ENCODE peak calls at places on chromosomes 2 and 18, in seven cellular contexts. One of them, this sample, is unnamed.

GRCh38 chr18:60485207-60485606 is 112.6 kb upstream of the MC4R start:
- DNase-seq in lower lobe of right lung: no peak
- DNase-seq in BJ: no peak
- DNase-seq in cardiac muscle cell: no peak
- DNase-seq in mucosa of descending colon: no peak
- DNase-seq in HFF-Myc: no peak
- DNase-seq in endodermal cell: no peak
- DNase-seq in this sample: peak

GRCh38 chr18:31268985-31269406 is 49.0 kb upstream of the DSG1 start:
- DNase-seq in BJ: no peak
- DNase-seq in lower lobe of right lung: no peak
- DNase-seq in HFF-Myc: no peak
- DNase-seq in endodermal cell: no peak
- DNase-seq in cardiac muscle cell: no peak
- DNase-seq in mucosa of descending colon: no peak
- DNase-seq in this sample: no peak

GRCh38 chr18:9475643-9476580 is 599 bp downstream of the RALBP1 start:
- DNase-seq in cardiac muscle cell: peak
- DNase-seq in mucosa of descending colon: no peak
- DNase-seq in endodermal cell: no peak
- DNase-seq in lower lobe of right lung: no peak
- DNase-seq in HFF-Myc: no peak
- DNase-seq in BJ: no peak
- DNase-seq in this sample: no peak

GRCh38 chr2:148989882-148990493 is 48.5 kb upstream of the LYPD6B start:
- DNase-seq in lower lobe of right lung: no peak
- DNase-seq in cardiac muscle cell: peak
- DNase-seq in BJ: no peak
- DNase-seq in mucosa of descending colon: no peak
- DNase-seq in endodermal cell: peak
- DNase-seq in HFF-Myc: peak
- DNase-seq in this sample: peak

GRCh38 chr2:205352593-205352992 is 329.7 kb upstream of the NRP2 start:
- DNase-seq in HFF-Myc: no peak
- DNase-seq in cardiac muscle cell: no peak
- DNase-seq in lower lobe of right lung: no peak
- DNase-seq in BJ: no peak
- DNase-seq in endodermal cell: no peak
- DNase-seq in mucosa of descending colon: no peak
- DNase-seq in this sample: no peak

GRCh38 chr2:215664847-215665525 is 229.1 kb upstream of the FN1 start:
- DNase-seq in BJ: peak
- DNase-seq in HFF-Myc: peak
- DNase-seq in mucosa of descending colon: no peak
- DNase-seq in endodermal cell: no peak
- DNase-seq in lower lobe of right lung: no peak
- DNase-seq in cardiac muscle cell: no peak
- DNase-seq in this sample: peak

GRCh38 chr2:96468904-96469303 is 36.3 kb downstream of the NEURL3 start:
- DNase-seq in endodermal cell: no peak
- DNase-seq in mucosa of descending colon: no peak
- DNase-seq in cardiac muscle cell: no peak
- DNase-seq in BJ: no peak
- DNase-seq in lower lobe of right lung: no peak
- DNase-seq in HFF-Myc: no peak
- DNase-seq in this sample: no peak

GRCh38 chr18:35408843-35409261 is 31.7 kb upstream of the ZNF396 start:
- DNase-seq in endodermal cell: no peak
- DNase-seq in lower lobe of right lung: no peak
- DNase-seq in HFF-Myc: no peak
- DNase-seq in mucosa of descending colon: peak
- DNase-seq in BJ: no peak
- DNase-seq in cardiac muscle cell: no peak
- DNase-seq in this sample: no peak

GRCh38 chr18:2948038-2948437 is 64.9 kb downstream of the LPIN2 start:
- DNase-seq in BJ: no peak
- DNase-seq in lower lobe of right lung: no peak
- DNase-seq in mucosa of descending colon: no peak
- DNase-seq in cardiac muscle cell: peak
- DNase-seq in HFF-Myc: no peak
- DNase-seq in endodermal cell: peak
- DNase-seq in this sample: peak

GRCh38 chr2:170818294-170819104 is 1.8 kb downstream of the GAD1 start:
- DNase-seq in BJ: no peak
- DNase-seq in endodermal cell: peak
- DNase-seq in HFF-Myc: no peak
- DNase-seq in lower lobe of right lung: no peak
- DNase-seq in mucosa of descending colon: no peak
- DNase-seq in cardiac muscle cell: no peak
- DNase-seq in this sample: no peak

GRCh38 chr18:36126668-36127067 is 2.5 kb downstream of the SLC39A6 start:
- DNase-seq in BJ: no peak
- DNase-seq in mucosa of descending colon: no peak
- DNase-seq in lower lobe of right lung: no peak
- DNase-seq in HFF-Myc: no peak
- DNase-seq in endodermal cell: no peak
- DNase-seq in cardiac muscle cell: no peak
- DNase-seq in this sample: no peak

GRCh38 chr2:231367178-231367577 is 28.3 kb upstream of the B3GNT7 start:
- DNase-seq in mucosa of descending colon: no peak
- DNase-seq in BJ: no peak
- DNase-seq in endodermal cell: no peak
- DNase-seq in lower lobe of right lung: peak
- DNase-seq in cardiac muscle cell: no peak
- DNase-seq in HFF-Myc: no peak
- DNase-seq in this sample: no peak

GRCh38 chr2:112869258-112869842 is 32.8 kb upstream of the IL1B start:
- DNase-seq in cardiac muscle cell: peak
- DNase-seq in mucosa of descending colon: peak
- DNase-seq in endodermal cell: no peak
- DNase-seq in HFF-Myc: peak
- DNase-seq in lower lobe of right lung: peak
- DNase-seq in BJ: peak
- DNase-seq in this sample: peak

GRCh38 chr18:21110667-21111350 is 804 bp downstream of the ROCK1 start:
- DNase-seq in BJ: no peak
- DNase-seq in endodermal cell: peak
- DNase-seq in HFF-Myc: no peak
- DNase-seq in mucosa of descending colon: peak
- DNase-seq in cardiac muscle cell: peak
- DNase-seq in lower lobe of right lung: peak
- DNase-seq in this sample: no peak

GRCh38 chr2:72992734-72993102 is 75.4 kb downstream of the EMX1 start:
- DNase-seq in lower lobe of right lung: no peak
- DNase-seq in endodermal cell: peak
- DNase-seq in BJ: no peak
- DNase-seq in mucosa of descending colon: no peak
- DNase-seq in HFF-Myc: no peak
- DNase-seq in cardiac muscle cell: no peak
- DNase-seq in this sample: no peak

GRCh38 chr18:57122906-57123510 is 23.9 kb upstream of the BOD1L2 start:
- DNase-seq in cardiac muscle cell: no peak
- DNase-seq in lower lobe of right lung: no peak
- DNase-seq in HFF-Myc: no peak
- DNase-seq in BJ: no peak
- DNase-seq in mucosa of descending colon: no peak
- DNase-seq in endodermal cell: peak
- DNase-seq in this sample: no peak

GRCh38 chr18:7725473-7725872 is 158.4 kb downstream of the PTPRM start:
- DNase-seq in endodermal cell: no peak
- DNase-seq in cardiac muscle cell: no peak
- DNase-seq in BJ: no peak
- DNase-seq in HFF-Myc: no peak
- DNase-seq in mucosa of descending colon: no peak
- DNase-seq in lower lobe of right lung: no peak
- DNase-seq in this sample: no peak

GRCh38 chr18:25074925-25075693 is 276.9 kb downstream of the ZNF521 start:
- DNase-seq in lower lobe of right lung: no peak
- DNase-seq in HFF-Myc: no peak
- DNase-seq in endodermal cell: peak
- DNase-seq in BJ: no peak
- DNase-seq in cardiac muscle cell: no peak
- DNase-seq in mucosa of descending colon: no peak
- DNase-seq in this sample: no peak

GRCh38 chr2:205197468-205198129 is 484.7 kb upstream of the NRP2 start:
- DNase-seq in HFF-Myc: no peak
- DNase-seq in cardiac muscle cell: no peak
- DNase-seq in mucosa of descending colon: no peak
- DNase-seq in BJ: no peak
- DNase-seq in endodermal cell: no peak
- DNase-seq in lower lobe of right lung: no peak
- DNase-seq in this sample: no peak

GRCh38 chr2:84435331-84436081 is 23.6 kb downstream of the SUCLG1 start:
- DNase-seq in HFF-Myc: no peak
- DNase-seq in lower lobe of right lung: no peak
- DNase-seq in mucosa of descending colon: no peak
- DNase-seq in BJ: no peak
- DNase-seq in endodermal cell: no peak
- DNase-seq in cardiac muscle cell: no peak
- DNase-seq in this sample: no peak

DNA sequence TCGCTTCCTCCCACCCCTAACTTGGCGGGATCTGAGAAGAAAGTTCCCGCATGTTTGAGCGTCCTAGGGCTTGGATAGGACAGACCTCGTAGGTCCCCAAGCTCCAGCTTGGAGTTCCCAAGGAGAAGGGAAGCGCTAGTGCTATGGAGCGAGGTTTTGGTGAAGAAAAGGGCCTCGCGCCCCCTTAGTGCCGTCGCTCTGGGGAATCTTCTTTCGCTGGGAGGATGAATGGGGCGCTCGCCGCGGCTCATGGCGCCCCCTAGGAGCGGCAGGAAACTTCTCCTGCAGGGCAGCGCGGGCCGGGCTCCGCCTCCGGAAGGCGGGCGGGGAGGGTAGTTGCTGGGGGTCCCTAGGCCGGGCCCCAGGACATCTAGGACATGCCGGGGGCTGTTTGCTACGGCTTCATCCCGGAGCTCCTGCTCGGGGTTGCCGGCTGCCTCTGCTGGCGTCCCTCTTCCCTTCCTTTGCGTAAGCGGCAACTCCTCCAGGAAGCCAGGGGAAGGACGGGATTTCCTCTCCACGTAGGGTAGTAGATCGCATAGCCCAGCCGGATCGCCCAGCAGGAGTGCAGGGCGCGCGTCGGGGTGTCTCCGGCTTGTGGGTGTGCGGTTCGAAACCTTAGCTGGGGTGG is 11.9 kb upstream of the SKOR2 start:
- DNase-seq in HFF-Myc: no peak
- DNase-seq in cardiac muscle cell: no peak
- DNase-seq in endodermal cell: peak
- DNase-seq in lower lobe of right lung: no peak
- DNase-seq in mucosa of descending colon: no peak
- DNase-seq in BJ: no peak
- DNase-seq in this sample: no peak
- TF ChIP-seq CTCF in HFF-Myc: peak
- TF ChIP-seq CTCF in cardiac muscle cell: peak
- TF ChIP-seq CTCF in endodermal cell: peak
- TF ChIP-seq CTCF in lower lobe of right lung: peak
- TF ChIP-seq CTCF in mucosa of descending colon: no peak
- TF ChIP-seq CTCF in BJ: peak
- TF ChIP-seq CTCF in this sample: peak

GRCh38 chr18:39366086-39366485 is 1800.5 kb upstream of the CELF4 start:
- DNase-seq in endodermal cell: no peak
- DNase-seq in HFF-Myc: no peak
- DNase-seq in lower lobe of right lung: no peak
- DNase-seq in cardiac muscle cell: no peak
- DNase-seq in BJ: no peak
- DNase-seq in mucosa of descending colon: no peak
- DNase-seq in this sample: no peak

DNA sequence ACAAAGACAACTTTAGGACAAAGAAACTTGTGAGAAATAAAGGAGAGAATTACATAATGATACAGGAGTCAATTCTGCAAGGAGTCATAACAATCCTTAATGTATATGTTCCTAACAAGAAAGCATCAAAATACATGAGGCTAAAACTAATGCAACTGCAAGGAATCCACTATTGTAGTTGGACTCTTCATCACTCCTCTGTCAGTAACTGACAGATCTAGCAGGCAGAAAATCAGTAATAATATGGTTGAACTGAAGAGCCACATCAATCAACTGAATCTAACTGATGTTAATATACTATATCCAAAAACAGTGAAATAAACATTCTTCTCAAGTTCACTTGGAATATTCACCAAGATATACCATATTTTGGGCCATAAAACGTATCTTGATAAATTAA is 1806.4 kb upstream of the CELF4 start:
- DNase-seq in endodermal cell: no peak
- DNase-seq in lower lobe of right lung: no peak
- DNase-seq in HFF-Myc: no peak
- DNase-seq in mucosa of descending colon: no peak
- DNase-seq in BJ: no peak
- DNase-seq in cardiac muscle cell: no peak
- DNase-seq in this sample: no peak
- H3K4me3 ChIP-seq in endodermal cell: no peak
- H3K4me3 ChIP-seq in lower lobe of right lung: no peak
- H3K4me3 ChIP-seq in HFF-Myc: no peak
- H3K4me3 ChIP-seq in mucosa of descending colon: no peak
- H3K4me3 ChIP-seq in BJ: no peak
- H3K4me3 ChIP-seq in cardiac muscle cell: no peak
- H3K4me3 ChIP-seq in this sample: no peak

GRCh38 chr2:128260239-128261138 is 58.2 kb downstream of the HS6ST1 start:
- DNase-seq in HFF-Myc: peak
- DNase-seq in BJ: peak
- DNase-seq in mucosa of descending colon: no peak
- DNase-seq in cardiac muscle cell: no peak
- DNase-seq in endodermal cell: peak
- DNase-seq in lower lobe of right lung: no peak
- DNase-seq in this sample: peak
- TF ChIP-seq CTCF in HFF-Myc: no peak
- TF ChIP-seq CTCF in BJ: peak
- TF ChIP-seq CTCF in mucosa of descending colon: no peak
- TF ChIP-seq CTCF in cardiac muscle cell: peak
- TF ChIP-seq CTCF in endodermal cell: no peak
- TF ChIP-seq CTCF in lower lobe of right lung: no peak
- TF ChIP-seq CTCF in this sample: peak

GRCh38 chr2:162149940-162150339 is 2.1 kb downstream of the GCG start:
- DNase-seq in mucosa of descending colon: no peak
- DNase-seq in BJ: no peak
- DNase-seq in lower lobe of right lung: no peak
- DNase-seq in endodermal cell: peak
- DNase-seq in cardiac muscle cell: no peak
- DNase-seq in HFF-Myc: no peak
- DNase-seq in this sample: no peak

GRCh38 chr2:162152147-162152546 is at the start of gene GCG:
- DNase-seq in mucosa of descending colon: no peak
- DNase-seq in endodermal cell: no peak
- DNase-seq in BJ: no peak
- DNase-seq in HFF-Myc: no peak
- DNase-seq in cardiac muscle cell: no peak
- DNase-seq in lower lobe of right lung: no peak
- DNase-seq in this sample: no peak

GRCh38 chr2:162143969-162144368 is 8.1 kb downstream of the GCG start:
- DNase-seq in HFF-Myc: no peak
- DNase-seq in endodermal cell: no peak
- DNase-seq in mucosa of descending colon: no peak
- DNase-seq in BJ: no peak
- DNase-seq in cardiac muscle cell: no peak
- DNase-seq in lower lobe of right lung: no peak
- DNase-seq in this sample: no peak

DNA sequence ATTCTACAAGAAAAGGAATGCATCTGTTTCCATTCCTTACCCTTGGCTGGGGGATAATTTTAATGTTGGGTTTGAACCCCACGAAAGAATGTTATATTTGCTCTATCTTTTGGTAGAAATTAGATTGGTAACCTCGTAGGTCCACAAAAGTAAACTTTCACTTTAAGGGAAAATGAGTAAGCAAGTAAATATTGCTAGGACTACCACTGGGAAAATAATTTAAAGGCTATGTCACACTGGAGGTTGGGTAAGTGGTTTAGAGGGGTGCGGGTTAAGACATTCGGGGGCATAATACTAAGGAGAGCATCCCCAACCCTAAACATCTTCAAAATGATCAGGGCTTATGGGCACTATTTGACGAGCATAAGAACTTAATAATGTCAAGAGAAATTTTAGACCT is 5.1 kb downstream of the GCG start:
- DNase-seq in endodermal cell: no peak
- DNase-seq in lower lobe of right lung: no peak
- DNase-seq in BJ: no peak
- DNase-seq in HFF-Myc: no peak
- DNase-seq in cardiac muscle cell: no peak
- DNase-seq in mucosa of descending colon: no peak
- DNase-seq in this sample: no peak
- H3K4me3 ChIP-seq in endodermal cell: no peak
- H3K4me3 ChIP-seq in lower lobe of right lung: no peak
- H3K4me3 ChIP-seq in BJ: no peak
- H3K4me3 ChIP-seq in HFF-Myc: no peak
- H3K4me3 ChIP-seq in cardiac muscle cell: no peak
- H3K4me3 ChIP-seq in mucosa of descending colon: no peak
- H3K4me3 ChIP-seq in this sample: no peak

This sample was measured in AG04449.